ENCODE peak calls at places on chromosomes 16 and 17, in five cellular contexts. One of them, this sample, is unnamed.

GRCh38 chr17:15490634-15491261 is 23.3 kb upstream of the CDRT4 start:
- DNase-seq in epithelial cell of esophagus: peak
- DNase-seq in heart right ventricle: peak
- DNase-seq in skeletal muscle cell: peak
- DNase-seq in AG10803: peak
- DNase-seq in this sample: no peak

GRCh38 chr17:51346218-51346982 is 86.1 kb downstream of the UTP18 start:
- DNase-seq in epithelial cell of esophagus: no peak
- DNase-seq in heart right ventricle: no peak
- DNase-seq in skeletal muscle cell: no peak
- DNase-seq in AG10803: no peak
- DNase-seq in this sample: no peak

GRCh38 chr16:31365131-31365865 is 10.3 kb downstream of the ITGAX start:
- DNase-seq in epithelial cell of esophagus: no peak
- DNase-seq in heart right ventricle: no peak
- DNase-seq in skeletal muscle cell: no peak
- DNase-seq in AG10803: no peak
- DNase-seq in this sample: no peak

GRCh38 chr16:11258553-11259287 is 2.7 kb upstream of the SOCS1 start:
- DNase-seq in epithelial cell of esophagus: no peak
- DNase-seq in heart right ventricle: peak
- DNase-seq in skeletal muscle cell: no peak
- DNase-seq in AG10803: peak
- DNase-seq in this sample: peak

GRCh38 chr16:50193594-50193993 is 40.5 kb downstream of the TENT4B start:
- DNase-seq in epithelial cell of esophagus: peak
- DNase-seq in heart right ventricle: no peak
- DNase-seq in skeletal muscle cell: no peak
- DNase-seq in AG10803: peak
- DNase-seq in this sample: no peak

GRCh38 chr16:13909872-13910303 is 10.1 kb upstream of the ERCC4 start:
- DNase-seq in epithelial cell of esophagus: peak
- DNase-seq in heart right ventricle: peak
- DNase-seq in skeletal muscle cell: peak
- DNase-seq in AG10803: peak
- DNase-seq in this sample: peak

GRCh38 chr16:58551496-58551895 is 36.2 kb downstream of the SETD6 start:
- DNase-seq in epithelial cell of esophagus: no peak
- DNase-seq in heart right ventricle: peak
- DNase-seq in skeletal muscle cell: no peak
- DNase-seq in AG10803: peak
- DNase-seq in this sample: no peak

GRCh38 chr16:75452464-75453190 is 11.9 kb downstream of the TMEM170A start:
- DNase-seq in epithelial cell of esophagus: no peak
- DNase-seq in heart right ventricle: no peak
- DNase-seq in skeletal muscle cell: no peak
- DNase-seq in AG10803: no peak
- DNase-seq in this sample: no peak

GRCh38 chr17:15892679-15893332 is 52.1 kb upstream of the ADORA2B start:
- DNase-seq in epithelial cell of esophagus: peak
- DNase-seq in heart right ventricle: no peak
- DNase-seq in skeletal muscle cell: no peak
- DNase-seq in AG10803: no peak
- DNase-seq in this sample: no peak

GRCh38 chr16:66182592-66182991 is 183.9 kb upstream of the CDH5 start:
- DNase-seq in epithelial cell of esophagus: peak
- DNase-seq in heart right ventricle: no peak
- DNase-seq in skeletal muscle cell: no peak
- DNase-seq in AG10803: no peak
- DNase-seq in this sample: no peak

GRCh38 chr17:38604479-38605229 is 1.1 kb downstream of the SRCIN1 start:
- DNase-seq in epithelial cell of esophagus: no peak
- DNase-seq in heart right ventricle: no peak
- DNase-seq in skeletal muscle cell: no peak
- DNase-seq in AG10803: no peak
- DNase-seq in this sample: no peak

GRCh38 chr17:50029185-50029584 is 26.7 kb upstream of the ITGA3 start:
- DNase-seq in epithelial cell of esophagus: no peak
- DNase-seq in heart right ventricle: no peak
- DNase-seq in skeletal muscle cell: no peak
- DNase-seq in AG10803: no peak
- DNase-seq in this sample: no peak

GRCh38 chr17:50026046-50026675 is 29.7 kb upstream of the ITGA3 start:
- DNase-seq in epithelial cell of esophagus: no peak
- DNase-seq in heart right ventricle: no peak
- DNase-seq in skeletal muscle cell: no peak
- DNase-seq in AG10803: no peak
- DNase-seq in this sample: no peak

GRCh38 chr17:50027639-50028206 is 28.2 kb upstream of the ITGA3 start:
- DNase-seq in epithelial cell of esophagus: peak
- DNase-seq in heart right ventricle: peak
- DNase-seq in skeletal muscle cell: peak
- DNase-seq in AG10803: peak
- DNase-seq in this sample: peak

GRCh38 chr17:50028207-50029120 is 27.4 kb upstream of the ITGA3 start:
- DNase-seq in epithelial cell of esophagus: peak
- DNase-seq in heart right ventricle: no peak
- DNase-seq in skeletal muscle cell: no peak
- DNase-seq in AG10803: peak
- DNase-seq in this sample: no peak

DNA sequence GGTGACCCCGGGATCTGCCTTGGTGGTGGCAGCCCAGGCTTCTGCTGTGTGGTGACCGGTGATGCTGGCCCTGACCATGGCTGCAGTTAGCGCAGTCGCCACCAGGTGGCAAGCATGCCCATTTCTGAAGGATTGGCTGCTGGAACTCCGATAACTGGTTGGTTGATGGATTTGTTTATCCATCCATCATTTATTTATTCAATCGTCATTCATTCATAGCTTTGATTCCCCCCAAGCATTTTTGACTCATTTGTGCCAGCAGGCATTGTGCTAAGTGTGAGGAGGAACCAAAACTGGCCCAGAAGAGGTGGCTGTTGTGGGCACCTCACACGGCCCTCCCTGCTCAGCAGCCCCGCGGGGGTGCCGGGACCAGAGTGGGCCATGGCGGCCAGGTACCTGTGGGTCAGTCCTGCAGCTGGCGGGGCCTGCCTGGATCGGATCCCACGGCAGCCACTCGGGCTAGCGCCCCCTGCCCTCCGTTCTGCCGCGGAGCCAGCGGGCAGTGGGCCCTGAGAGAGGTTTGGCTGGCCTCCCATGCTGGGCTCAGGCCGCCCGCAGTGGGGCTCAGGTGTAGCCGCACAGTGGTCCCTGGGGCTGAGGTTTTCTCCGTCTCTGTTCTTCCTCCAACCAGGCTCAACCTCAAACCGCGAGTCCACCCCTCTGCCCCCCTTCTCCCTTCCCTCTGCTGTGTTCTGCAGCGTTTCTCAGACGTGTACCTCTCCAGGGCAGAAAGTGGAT is 28.8 kb upstream of the ITGA3 start:
- DNase-seq in epithelial cell of esophagus: peak
- DNase-seq in heart right ventricle: peak
- DNase-seq in skeletal muscle cell: no peak
- DNase-seq in AG10803: peak
- DNase-seq in this sample: peak
- H3K4me3 ChIP-seq in epithelial cell of esophagus: peak
- H3K4me3 ChIP-seq in heart right ventricle: no peak
- H3K4me3 ChIP-seq in skeletal muscle cell: peak
- H3K4me3 ChIP-seq in AG10803: peak
- H3K4me3 ChIP-seq in this sample: no peak

GRCh38 chr17:39608142-39608541 is 422 bp upstream of the NEUROD2 start:
- DNase-seq in epithelial cell of esophagus: no peak
- DNase-seq in heart right ventricle: no peak
- DNase-seq in skeletal muscle cell: no peak
- DNase-seq in AG10803: no peak
- DNase-seq in this sample: no peak

GRCh38 chr17:39606434-39607056 is 1.2 kb downstream of the NEUROD2 start:
- DNase-seq in epithelial cell of esophagus: no peak
- DNase-seq in heart right ventricle: no peak
- DNase-seq in skeletal muscle cell: no peak
- DNase-seq in AG10803: no peak
- DNase-seq in this sample: no peak

GRCh38 chr17:39608601-39609000 is 881 bp upstream of the NEUROD2 start:
- DNase-seq in epithelial cell of esophagus: no peak
- DNase-seq in heart right ventricle: no peak
- DNase-seq in skeletal muscle cell: no peak
- DNase-seq in AG10803: no peak
- DNase-seq in this sample: no peak

GRCh38 chr17:39607057-39607850 is 466 bp downstream of the NEUROD2 start:
- DNase-seq in epithelial cell of esophagus: no peak
- DNase-seq in heart right ventricle: no peak
- DNase-seq in skeletal muscle cell: no peak
- DNase-seq in AG10803: no peak
- DNase-seq in this sample: no peak

DNA sequence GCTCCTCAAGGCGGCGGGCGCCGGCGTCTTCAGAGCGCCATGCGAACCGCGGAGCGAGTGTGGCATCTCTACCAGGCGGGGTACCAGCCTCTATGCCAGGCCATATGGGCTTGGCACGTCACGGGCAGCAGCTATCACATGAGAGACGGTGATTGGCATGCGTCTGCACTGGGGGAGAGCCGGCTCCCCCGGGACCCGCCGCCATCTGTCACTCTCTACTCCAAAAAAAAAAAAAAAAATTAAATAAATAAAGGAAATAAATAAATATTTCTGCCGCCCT is at the start of gene NEUROD2:
- DNase-seq in epithelial cell of esophagus: no peak
- DNase-seq in heart right ventricle: no peak
- DNase-seq in skeletal muscle cell: no peak
- DNase-seq in AG10803: no peak
- DNase-seq in this sample: no peak
- H3K4me3 ChIP-seq in epithelial cell of esophagus: no peak
- H3K4me3 ChIP-seq in heart right ventricle: peak
- H3K4me3 ChIP-seq in skeletal muscle cell: no peak
- H3K4me3 ChIP-seq in AG10803: no peak
- H3K4me3 ChIP-seq in this sample: no peak

GRCh38 chr17:80474231-80474932 is 2.0 kb downstream of the NPTX1 start:
- DNase-seq in epithelial cell of esophagus: peak
- DNase-seq in heart right ventricle: no peak
- DNase-seq in skeletal muscle cell: no peak
- DNase-seq in AG10803: peak
- DNase-seq in this sample: no peak

GRCh38 chr17:80473701-80474100 is 2.7 kb downstream of the NPTX1 start:
- DNase-seq in epithelial cell of esophagus: no peak
- DNase-seq in heart right ventricle: no peak
- DNase-seq in skeletal muscle cell: no peak
- DNase-seq in AG10803: no peak
- DNase-seq in this sample: no peak

GRCh38 chr17:80475949-80476876 is at the start of gene NPTX1:
- DNase-seq in epithelial cell of esophagus: peak
- DNase-seq in heart right ventricle: no peak
- DNase-seq in skeletal muscle cell: no peak
- DNase-seq in AG10803: no peak
- DNase-seq in this sample: no peak

GRCh38 chr17:80476877-80477646 is 655 bp upstream of the NPTX1 start:
- DNase-seq in epithelial cell of esophagus: no peak
- DNase-seq in heart right ventricle: no peak
- DNase-seq in skeletal muscle cell: no peak
- DNase-seq in AG10803: no peak
- DNase-seq in this sample: no peak

DNA sequence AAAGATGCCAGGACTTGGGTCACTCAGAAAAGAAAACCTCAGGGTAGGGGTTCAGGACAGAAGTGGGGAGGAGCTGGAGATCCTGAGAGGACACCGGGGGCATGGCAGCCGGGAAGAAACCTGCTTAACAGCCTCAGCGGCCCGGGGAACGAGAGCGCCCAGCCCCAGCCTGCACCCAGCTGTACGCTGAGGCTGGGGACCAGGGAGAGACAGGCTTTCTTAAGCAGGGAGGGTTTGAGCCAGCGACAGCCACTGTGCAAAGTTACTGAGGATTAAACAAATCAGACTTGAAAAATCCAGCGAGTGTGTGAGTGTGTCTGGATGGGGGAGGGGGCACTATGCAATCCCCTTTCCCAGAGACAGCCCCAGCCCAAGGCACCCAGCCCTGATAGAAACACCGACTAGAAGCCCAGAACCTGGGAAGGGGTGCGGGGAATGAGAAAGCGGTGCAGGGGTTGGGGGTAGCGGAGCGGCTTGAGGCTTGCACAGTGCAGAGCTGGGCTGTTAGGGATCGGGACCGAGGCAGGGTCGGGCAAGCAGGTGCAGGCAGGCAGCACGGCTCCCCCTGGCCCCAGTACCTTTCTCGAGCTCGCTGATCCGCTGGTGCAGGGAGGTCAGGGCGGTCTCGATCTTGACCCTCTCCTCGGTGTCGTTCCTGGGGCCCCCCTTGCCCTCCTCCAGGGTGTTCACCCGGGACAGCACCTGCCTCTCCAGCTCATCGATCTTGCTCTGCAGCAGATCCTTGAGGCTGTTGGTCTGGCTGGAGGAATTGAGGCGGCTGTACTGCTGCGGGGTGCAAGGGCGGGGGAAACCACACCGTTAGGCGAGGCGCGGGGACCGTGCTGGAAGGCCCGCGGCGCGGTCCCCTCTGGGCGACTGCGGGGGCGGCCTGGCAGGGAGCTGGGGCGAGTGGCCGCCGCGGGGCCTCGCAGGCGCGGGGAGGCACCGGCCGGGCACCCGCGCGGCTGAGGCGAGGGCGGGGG is 1.2 kb downstream of the NPTX1 start:
- DNase-seq in epithelial cell of esophagus: peak
- DNase-seq in heart right ventricle: no peak
- DNase-seq in skeletal muscle cell: no peak
- DNase-seq in AG10803: no peak
- DNase-seq in this sample: no peak
- H3K4me3 ChIP-seq in epithelial cell of esophagus: no peak
- H3K4me3 ChIP-seq in heart right ventricle: peak
- H3K4me3 ChIP-seq in skeletal muscle cell: no peak
- H3K4me3 ChIP-seq in AG10803: no peak
- H3K4me3 ChIP-seq in this sample: no peak

GRCh38 chr17:80261895-80262279 is 1.2 kb downstream of the RNF213 start:
- DNase-seq in epithelial cell of esophagus: no peak
- DNase-seq in heart right ventricle: no peak
- DNase-seq in skeletal muscle cell: no peak
- DNase-seq in AG10803: no peak
- DNase-seq in this sample: no peak

GRCh38 chr17:80261159-80261894 is 675 bp downstream of the RNF213 start:
- DNase-seq in epithelial cell of esophagus: peak
- DNase-seq in heart right ventricle: peak
- DNase-seq in skeletal muscle cell: no peak
- DNase-seq in AG10803: peak
- DNase-seq in this sample: peak

GRCh38 chr17:80262775-80263244 is 2.2 kb downstream of the RNF213 start:
- DNase-seq in epithelial cell of esophagus: no peak
- DNase-seq in heart right ventricle: no peak
- DNase-seq in skeletal muscle cell: no peak
- DNase-seq in AG10803: no peak
- DNase-seq in this sample: no peak

GRCh38 chr17:80263253-80264047 is 2.8 kb downstream of the RNF213 start:
- DNase-seq in epithelial cell of esophagus: peak
- DNase-seq in heart right ventricle: peak
- DNase-seq in skeletal muscle cell: peak
- DNase-seq in AG10803: peak
- DNase-seq in this sample: peak

DNA sequence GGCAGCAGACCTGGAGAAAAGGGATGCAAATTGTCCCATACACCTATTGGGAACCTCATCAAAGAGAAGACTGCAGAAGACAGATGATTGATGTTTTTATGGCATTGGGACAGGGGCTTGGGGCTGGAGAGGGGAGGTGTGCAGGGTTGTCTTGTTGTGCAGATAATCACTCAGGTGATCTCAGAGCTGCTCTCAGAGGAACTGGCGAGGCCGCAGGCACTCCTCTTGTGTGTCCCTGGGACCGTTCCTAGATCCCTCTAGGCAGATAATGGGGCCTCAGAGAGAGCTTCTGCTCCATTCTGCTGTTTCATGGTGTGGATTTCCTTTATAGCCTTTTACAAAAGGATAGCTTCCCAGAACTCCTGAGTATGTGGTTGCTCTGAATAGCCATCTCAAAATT is 1.6 kb downstream of the RNF213 start:
- DNase-seq in epithelial cell of esophagus: no peak
- DNase-seq in heart right ventricle: no peak
- DNase-seq in skeletal muscle cell: no peak
- DNase-seq in AG10803: no peak
- DNase-seq in this sample: no peak
- H3K4me3 ChIP-seq in epithelial cell of esophagus: no peak
- H3K4me3 ChIP-seq in heart right ventricle: no peak
- H3K4me3 ChIP-seq in skeletal muscle cell: peak
- H3K4me3 ChIP-seq in AG10803: peak
- H3K4me3 ChIP-seq in this sample: no peak

This sample was measured in right lobe of liver.